ENCODE peak calls at places on chromosomes 16 and 17, in nine cellular contexts. B is left lung; S is ascending aorta; D is CD8-positive, alpha-beta T cell; U is Peyer's patch; E is hepatocyte; R is tibial artery; O is adrenal gland; I is IMR-90. F is an unnamed sample.

GRCh38 chr17:38730526-38731379 is 612 bp downstream of the CISD3 start:
- DNase-seq in B (peak), S (peak), D (no peak), U (peak), E (peak), R (peak), O (peak), I (peak), F (no peak)

GRCh38 chr16:48895142-48895541 is 285.2 kb upstream of the N4BP1 start:
- DNase-seq in B (no peak), S (no peak), D (no peak), U (no peak), E (no peak), R (no peak), O (no peak), I (no peak), F (no peak)

GRCh38 chr16:54208262-54208661 is 78.3 kb downstream of the IRX3 start:
- DNase-seq in B (no peak), S (no peak), D (no peak), U (no peak), E (no peak), R (peak), O (no peak), I (no peak), F (no peak)

GRCh38 chr17:81553616-81554181 is 1.5 kb upstream of the FAAP100 start:
- DNase-seq in B (peak), S (no peak), D (no peak), U (no peak), E (peak), R (no peak), O (peak), I (peak), F (peak)

GRCh38 chr16:77359065-77359502 is 75.8 kb downstream of the ADAMTS18 start:
- DNase-seq in B (no peak), S (no peak), D (no peak), U (no peak), E (peak), R (no peak), O (no peak), I (peak), F (peak)

GRCh38 chr17:4956493-4957061 is 5.7 kb downstream of the ENO3 start:
- DNase-seq in B (peak), S (no peak), D (peak), U (peak), E (no peak), R (no peak), O (no peak), I (no peak), F (no peak)

GRCh38 chr16:61413026-61413425 is 623.2 kb downstream of the CDH8 start:
- DNase-seq in B (peak), S (no peak), D (no peak), U (no peak), E (no peak), R (no peak), O (no peak), I (no peak), F (no peak)

GRCh38 chr17:41638194-41638593 is 13.8 kb upstream of the KRT17 start:
- DNase-seq in B (peak), S (no peak), D (peak), U (no peak), E (no peak), R (no peak), O (no peak), I (no peak), F (no peak)

GRCh38 chr16:53166099-53166498 is 111.3 kb downstream of the CHD9 start:
- DNase-seq in B (no peak), S (no peak), D (no peak), U (no peak), E (no peak), R (no peak), O (no peak), I (no peak), F (no peak)

GRCh38 chr17:46024590-46024989 is 25.5 kb downstream of the STH start:
- DNase-seq in B (no peak), S (no peak), D (no peak), U (no peak), E (no peak), R (no peak), O (no peak), I (no peak), F (no peak)

GRCh38 chr17:76869209-76869877 is 1.1 kb downstream of the MGAT5B start:
- DNase-seq in B (no peak), S (no peak), D (no peak), U (no peak), E (no peak), R (no peak), O (no peak), I (no peak), F (no peak)

GRCh38 chr16:66476328-66477027 is 49.4 kb downstream of the BEAN1 start:
- DNase-seq in B (no peak), S (peak), D (no peak), U (peak), E (no peak), R (no peak), O (no peak), I (no peak), F (no peak)

GRCh38 chr17:37492167-37492566 is 2.5 kb downstream of the DUSP14 start:
- DNase-seq in B (no peak), S (no peak), D (no peak), U (no peak), E (no peak), R (no peak), O (no peak), I (no peak), F (no peak)
- H3K4me3 ChIP-seq in B (no peak), S (no peak), D (no peak), U (no peak), E (no peak), R (no peak), O (no peak), I (peak), F (peak)

DNA sequence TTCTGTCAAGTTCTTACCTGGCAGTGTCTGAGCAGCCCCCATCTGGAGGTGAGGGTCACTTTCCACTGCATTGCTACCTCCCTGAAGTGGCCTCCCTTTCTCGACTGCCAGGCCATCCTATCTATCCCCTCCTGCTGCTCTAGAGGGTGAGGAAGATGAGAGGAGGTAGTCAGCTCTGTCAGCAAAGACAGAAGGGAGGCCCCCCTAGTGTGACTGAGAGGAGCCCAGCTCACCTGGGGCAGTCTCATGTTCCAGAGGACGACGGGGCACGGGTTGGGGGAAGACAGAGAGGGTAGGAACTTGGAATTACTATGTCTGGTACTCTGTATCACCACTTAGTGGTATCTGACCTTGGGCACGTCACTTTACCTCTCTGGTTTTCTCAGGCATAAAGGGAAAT is 22.0 kb downstream of the MYO19 start:
- DNase-seq in B (no peak), S (no peak), D (no peak), U (no peak), E (no peak), R (no peak), O (no peak), I (no peak), F (no peak)
- TF ChIP-seq CTCF in B (no peak), S (no peak), D (no peak), U (no peak), E (no peak), R (no peak), O (no peak), I (no peak), F (no peak)

GRCh38 chr17:30187528-30187927 is 48.0 kb downstream of the SLC6A4 start:
- DNase-seq in B (no peak), S (no peak), D (no peak), U (no peak), E (no peak), R (no peak), O (no peak), I (no peak), F (no peak)
- H3K27ac ChIP-seq in B (no peak), S (no peak), D (no peak), U (no peak), E (no peak), R (no peak), O (no peak), I (no peak), F (no peak)

DNA sequence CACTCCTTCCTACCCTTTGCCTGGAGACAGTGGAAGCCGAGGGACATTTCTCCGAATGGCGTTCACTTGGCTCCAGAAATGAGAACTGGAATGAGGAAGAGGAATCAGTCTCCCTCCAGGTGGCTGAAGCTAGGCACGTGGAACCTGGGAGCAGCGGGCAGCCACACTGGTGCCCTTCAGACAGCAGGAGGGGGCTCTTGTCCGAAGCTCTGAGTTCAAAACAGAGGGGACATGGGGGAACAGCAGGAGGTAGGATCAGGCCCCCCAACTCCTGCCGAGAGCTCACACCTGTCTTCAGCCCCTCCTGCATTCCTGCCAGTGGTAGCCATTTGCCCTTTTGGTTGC is 41.5 kb downstream of the TMEM235 start:
- DNase-seq in B (no peak), S (no peak), D (no peak), U (no peak), E (no peak), R (no peak), O (no peak), I (no peak), F (no peak)
- H3K4me3 ChIP-seq in B (no peak), S (no peak), D (no peak), U (no peak), E (no peak), R (no peak), O (no peak), I (no peak), F (no peak)

DNA sequence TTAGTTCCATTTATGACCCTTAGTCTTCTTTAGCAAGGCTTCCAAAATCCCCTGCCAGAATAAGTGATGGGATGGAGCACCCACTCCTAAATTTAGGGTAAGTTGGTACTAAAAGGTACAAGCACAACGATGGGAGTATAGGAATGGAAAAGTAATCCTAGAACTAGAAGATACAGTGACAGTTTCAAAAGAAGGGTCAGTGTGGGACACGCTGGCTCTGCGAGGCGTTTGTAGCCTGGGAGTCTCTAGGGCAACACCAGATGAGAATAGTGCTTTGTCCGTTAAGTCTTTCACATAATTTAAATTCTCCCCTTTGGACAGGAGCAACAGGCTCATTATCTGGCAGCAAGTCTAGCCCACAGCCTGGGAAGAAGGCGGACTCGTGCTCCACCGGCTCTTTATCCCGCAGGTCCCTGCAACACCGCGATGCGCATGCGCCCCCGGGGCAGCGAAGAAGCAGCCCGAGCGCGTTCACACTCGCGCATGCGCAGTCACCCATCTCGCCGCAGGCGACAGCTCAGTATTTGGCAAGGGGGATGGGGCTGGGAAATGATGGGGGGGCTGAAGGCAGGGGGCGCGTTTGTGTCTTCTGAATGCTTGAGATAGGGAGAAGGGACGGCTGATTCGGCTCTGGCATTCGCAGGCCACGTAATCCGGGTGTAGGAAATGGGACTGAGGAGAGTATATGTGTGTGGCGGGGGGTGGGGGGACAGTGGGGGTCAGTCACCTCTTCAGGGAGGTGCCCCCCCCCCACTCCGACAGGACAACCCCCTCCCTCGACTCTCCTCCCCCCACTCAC is 564 bp downstream of the SPOP start:
- DNase-seq in B (peak), S (peak), D (peak), U (peak), E (peak), R (peak), O (peak), I (peak), F (peak)
- TF ChIP-seq CTCF in B (no peak), S (no peak), D (no peak), U (no peak), E (no peak), R (no peak), O (no peak), I (peak), F (no peak)

GRCh38 chr16:70396209-70396904 is 42.5 kb downstream of the ST3GAL2 start:
- DNase-seq in B (no peak), S (no peak), D (no peak), U (no peak), E (peak), R (no peak), O (peak), I (peak), F (no peak)
- H3K27ac ChIP-seq in B (no peak), S (no peak), D (no peak), U (peak), E (peak), R (no peak), O (no peak), I (no peak), F (no peak)

GRCh38 chr17:31580331-31581021 is 189.0 kb downstream of the RAB11FIP4 start:
- DNase-seq in B (peak), S (peak), D (no peak), U (no peak), E (no peak), R (peak), O (peak), I (peak), F (peak)
- H3K4me3 ChIP-seq in B (no peak), S (no peak), D (no peak), U (no peak), E (no peak), R (peak), O (no peak), I (no peak), F (no peak)